ENCODE peak calls at places on chromosome 9, in five cellular contexts. S is stimulated activated CD4-positive, alpha-beta T cell treated with anti-CD3 and anti-CD28 coated beads, Interleukin-2, amount 100 ng/mL, for 24 hours; E is naive thymus-derived CD4-positive, alpha-beta T cell; M is activated CD4-positive, alpha-beta T cell treated with anti-CD3 and anti-CD28 coated beads for 36 hours; A is cardiac muscle cell. F is an unnamed sample.

GRCh38 chr9:128422783-128423150 is 2.1 kb downstream of the CERCAM start:
- DNase-seq in S (no peak), E (no peak), M (no peak), A (no peak), F (no peak)

GRCh38 chr9:135067091-135067710 is 20.3 kb upstream of the OLFM1 start:
- DNase-seq in S (no peak), E (no peak), M (no peak), A (no peak), F (no peak)

GRCh38 chr9:20594521-20594920 is 27.8 kb downstream of the MLLT3 start:
- DNase-seq in S (no peak), E (no peak), M (no peak), A (no peak), F (no peak)

GRCh38 chr9:134899818-134900325 is 17.8 kb downstream of the FCN1 start:
- DNase-seq in S (no peak), E (no peak), M (no peak), A (no peak), F (no peak)

GRCh38 chr9:9229269-9229668 is 1383.5 kb downstream of the PTPRD start:
- DNase-seq in S (no peak), E (no peak), M (no peak), A (no peak), F (no peak)

GRCh38 chr9:36092509-36093215 is 43.9 kb upstream of the GLIPR2 start:
- DNase-seq in S (peak), E (peak), M (peak), A (no peak), F (peak)

GRCh38 chr9:3508531-3509374 is 17.0 kb downstream of the RFX3 start:
- DNase-seq in S (no peak), E (no peak), M (no peak), A (no peak), F (peak)

GRCh38 chr9:77807295-77807694 is 159.2 kb upstream of the GNA14 start:
- DNase-seq in S (no peak), E (no peak), M (no peak), A (peak), F (no peak)

GRCh38 chr9:4038182-4038723 is 261.6 kb downstream of the GLIS3 start:
- DNase-seq in S (no peak), E (no peak), M (no peak), A (peak), F (no peak)

GRCh38 chr9:110111868-110112267 is 96.1 kb downstream of the C9orf152 start:
- DNase-seq in S (no peak), E (no peak), M (no peak), A (no peak), F (no peak)

GRCh38 chr9:110575952-110576351 is 3.6 kb downstream of the SVEP1 start:
- DNase-seq in S (no peak), E (no peak), M (no peak), A (peak), F (no peak)

GRCh38 chr9:20394928-20395327 is 227.4 kb downstream of the MLLT3 start:
- DNase-seq in S (no peak), E (no peak), M (no peak), A (no peak), F (no peak)

GRCh38 chr9:110077926-110078325 is 130.0 kb downstream of the C9orf152 start:
- DNase-seq in S (no peak), E (no peak), M (no peak), A (no peak), F (no peak)

GRCh38 chr9:122991370-122991830 is 42.1 kb upstream of the GPR21 start:
- DNase-seq in S (peak), E (peak), M (peak), A (peak), F (peak)

GRCh38 chr9:137606734-137607138 is 1.2 kb downstream of the ARRDC1 start:
- DNase-seq in S (no peak), E (no peak), M (no peak), A (no peak), F (no peak)

GRCh38 chr9:112809351-112809848 is 58.8 kb downstream of the SNX30 start:
- DNase-seq in S (no peak), E (no peak), M (no peak), A (no peak), F (peak)

GRCh38 chr9:99173570-99174504 is 47.9 kb downstream of the ALG2 start:
- DNase-seq in S (no peak), E (no peak), M (no peak), A (peak), F (no peak)

GRCh38 chr9:34650816-34651215 is 1.2 kb upstream of the IL11RA start:
- DNase-seq in S (no peak), E (no peak), M (no peak), A (peak), F (no peak)

GRCh38 chr9:82810902-82811301 is 252.0 kb downstream of the RASEF start:
- DNase-seq in S (no peak), E (no peak), M (no peak), A (peak), F (no peak)

GRCh38 chr9:18330736-18331335 is 143.1 kb upstream of the ADAMTSL1 start:
- DNase-seq in S (no peak), E (no peak), M (no peak), A (peak), F (no peak)

GRCh38 chr9:134267305-134268265 is 58.7 kb upstream of the RXRA start:
- DNase-seq in S (no peak), E (no peak), M (no peak), A (no peak), F (no peak)

GRCh38 chr9:134964686-134965085 is 47.0 kb upstream of the FCN1 start:
- DNase-seq in S (no peak), E (no peak), M (no peak), A (no peak), F (no peak)

GRCh38 chr9:109771084-109771483 is 8.9 kb upstream of the PALM2AKAP2 start:
- DNase-seq in S (no peak), E (no peak), M (no peak), A (peak), F (no peak)

GRCh38 chr9:15834541-15834940 is 281.7 kb downstream of the CCDC171 start:
- DNase-seq in S (no peak), E (no peak), M (no peak), A (peak), F (peak)

GRCh38 chr9:123863164-123863855 is 66.6 kb downstream of the DENND1A start:
- DNase-seq in S (no peak), E (no peak), M (no peak), A (peak), F (no peak)

GRCh38 chr9:118170032-118170955 is 466.1 kb downstream of the TLR4 start:
- DNase-seq in S (no peak), E (no peak), M (peak), A (peak), F (peak)

F was measured in NAMALWA.